ENCODE peak calls at places on chromosome 20, in five cellular contexts. One of them, this sample, is unnamed.
A peak's percentile ranks its signal among the peaks of the same experiment; 100 is the strongest.

GRCh38 chr20:8774412-8774811 is 294.5 kb upstream of the PLCB4 start:
- DNase-seq in HCT116: no peak
- DNase-seq in dorsolateral prefrontal cortex: no peak
- DNase-seq in AG04450: no peak
- DNase-seq in CD8-positive, alpha-beta T cell: no peak
- DNase-seq in this sample: no peak

GRCh38 chr20:17673082-17673481 is 9.0 kb downstream of the RRBP1 start:
- DNase-seq in AG04450: no peak
- DNase-seq in CD8-positive, alpha-beta T cell: no peak
- DNase-seq in dorsolateral prefrontal cortex: no peak
- DNase-seq in HCT116: no peak
- DNase-seq in this sample: no peak

GRCh38 chr20:58982406-58983114 is 1.5 kb downstream of the NELFCD start:
- DNase-seq in CD8-positive, alpha-beta T cell: peak; percentile 54
- DNase-seq in AG04450: no peak
- DNase-seq in HCT116: no peak
- DNase-seq in dorsolateral prefrontal cortex: no peak
- DNase-seq in this sample: no peak

GRCh38 chr20:57351042-57351783 is at the start of gene RAE1:
- DNase-seq in AG04450: peak; percentile 84
- DNase-seq in HCT116: peak; percentile 89
- DNase-seq in dorsolateral prefrontal cortex: peak; percentile 94
- DNase-seq in CD8-positive, alpha-beta T cell: peak; percentile 94
- DNase-seq in this sample: peak; percentile 83

GRCh38 chr20:10005885-10006284 is 28.9 kb upstream of the ANKEF1 start:
- DNase-seq in CD8-positive, alpha-beta T cell: no peak
- DNase-seq in dorsolateral prefrontal cortex: no peak
- DNase-seq in HCT116: no peak
- DNase-seq in AG04450: no peak
- DNase-seq in this sample: no peak

GRCh38 chr20:3678893-3679720 is 2.7 kb downstream of the ADAM33 start:
- DNase-seq in AG04450: no peak
- DNase-seq in HCT116: no peak
- DNase-seq in dorsolateral prefrontal cortex: no peak
- DNase-seq in CD8-positive, alpha-beta T cell: no peak
- DNase-seq in this sample: no peak

GRCh38 chr20:38049800-38050199 is 16.3 kb downstream of the RPRD1B start:
- DNase-seq in dorsolateral prefrontal cortex: no peak
- DNase-seq in HCT116: no peak
- DNase-seq in AG04450: peak; percentile 48
- DNase-seq in CD8-positive, alpha-beta T cell: no peak
- DNase-seq in this sample: peak; percentile 27

GRCh38 chr20:6765469-6766058 is 1.9 kb upstream of the BMP2 start:
- DNase-seq in CD8-positive, alpha-beta T cell: no peak
- DNase-seq in AG04450: peak; percentile 34
- DNase-seq in HCT116: peak; percentile 19
- DNase-seq in dorsolateral prefrontal cortex: no peak
- DNase-seq in this sample: no peak

GRCh38 chr20:20820780-20821495 is 108.5 kb upstream of the RALGAPA2 start:
- DNase-seq in dorsolateral prefrontal cortex: no peak
- DNase-seq in AG04450: no peak
- DNase-seq in CD8-positive, alpha-beta T cell: no peak
- DNase-seq in HCT116: no peak
- DNase-seq in this sample: no peak

GRCh38 chr20:8388707-8389106 is 256.6 kb downstream of the PLCB1 start:
- DNase-seq in dorsolateral prefrontal cortex: no peak
- DNase-seq in AG04450: no peak
- DNase-seq in CD8-positive, alpha-beta T cell: no peak
- DNase-seq in HCT116: no peak
- DNase-seq in this sample: no peak

GRCh38 chr20:38799248-38799647 is 6.2 kb upstream of the PPP1R16B start:
- DNase-seq in HCT116: no peak
- DNase-seq in CD8-positive, alpha-beta T cell: no peak
- DNase-seq in dorsolateral prefrontal cortex: no peak
- DNase-seq in AG04450: no peak
- DNase-seq in this sample: no peak

GRCh38 chr20:33910529-33911327 is 83.0 kb upstream of the RALY start:
- DNase-seq in AG04450: no peak
- DNase-seq in CD8-positive, alpha-beta T cell: no peak
- DNase-seq in HCT116: no peak
- DNase-seq in dorsolateral prefrontal cortex: no peak
- DNase-seq in this sample: no peak

GRCh38 chr20:43457640-43458421 is at the start of gene SRSF6:
- DNase-seq in dorsolateral prefrontal cortex: peak; percentile 97
- DNase-seq in CD8-positive, alpha-beta T cell: peak; percentile 91
- DNase-seq in HCT116: peak; percentile 75
- DNase-seq in AG04450: peak; percentile 70
- DNase-seq in this sample: peak; percentile 49

GRCh38 chr20:9068896-9069663 is at the start of gene PLCB4:
- DNase-seq in AG04450: no peak
- DNase-seq in HCT116: no peak
- DNase-seq in dorsolateral prefrontal cortex: peak; percentile 49
- DNase-seq in CD8-positive, alpha-beta T cell: no peak
- DNase-seq in this sample: no peak

GRCh38 chr20:51767018-51767866 is 948 bp downstream of the ATP9A start:
- DNase-seq in AG04450: no peak
- DNase-seq in HCT116: peak; percentile 85
- DNase-seq in CD8-positive, alpha-beta T cell: peak; percentile 36
- DNase-seq in dorsolateral prefrontal cortex: peak; percentile 87
- DNase-seq in this sample: peak; percentile 58

GRCh38 chr20:33947709-33948295 is 45.9 kb upstream of the RALY start:
- DNase-seq in HCT116: peak; percentile 89
- DNase-seq in CD8-positive, alpha-beta T cell: peak; percentile 41
- DNase-seq in dorsolateral prefrontal cortex: no peak
- DNase-seq in AG04450: no peak
- DNase-seq in this sample: no peak

GRCh38 chr20:48486065-48486464 is 341.7 kb downstream of the PREX1 start:
- DNase-seq in AG04450: no peak
- DNase-seq in dorsolateral prefrontal cortex: no peak
- DNase-seq in CD8-positive, alpha-beta T cell: no peak
- DNase-seq in HCT116: no peak
- DNase-seq in this sample: no peak

GRCh38 chr20:48760403-48760889 is 67.4 kb downstream of the PREX1 start:
- DNase-seq in HCT116: no peak
- DNase-seq in CD8-positive, alpha-beta T cell: peak; percentile 93
- DNase-seq in dorsolateral prefrontal cortex: no peak
- DNase-seq in AG04450: no peak
- DNase-seq in this sample: peak; percentile 20

GRCh38 chr20:59324441-59324840 is 24.0 kb downstream of the EDN3 start:
- DNase-seq in CD8-positive, alpha-beta T cell: no peak
- DNase-seq in AG04450: no peak
- DNase-seq in dorsolateral prefrontal cortex: no peak
- DNase-seq in HCT116: no peak
- DNase-seq in this sample: no peak

GRCh38 chr20:56875052-56875663 is 246.1 kb downstream of the TFAP2C start:
- DNase-seq in HCT116: peak; percentile 10
- DNase-seq in CD8-positive, alpha-beta T cell: no peak
- DNase-seq in dorsolateral prefrontal cortex: no peak
- DNase-seq in AG04450: peak; percentile 3
- DNase-seq in this sample: peak; percentile 80

GRCh38 chr20:61322151-61322860 is 70.2 kb downstream of the CDH4 start:
- DNase-seq in dorsolateral prefrontal cortex: peak; percentile 46
- DNase-seq in AG04450: no peak
- DNase-seq in HCT116: no peak
- DNase-seq in CD8-positive, alpha-beta T cell: no peak
- DNase-seq in this sample: no peak

GRCh38 chr20:62886709-62887058 is 25.1 kb upstream of the TCFL5 start:
- DNase-seq in dorsolateral prefrontal cortex: no peak
- DNase-seq in AG04450: no peak
- DNase-seq in HCT116: no peak
- DNase-seq in CD8-positive, alpha-beta T cell: no peak
- DNase-seq in this sample: no peak
- H3K27ac ChIP-seq in dorsolateral prefrontal cortex: no peak overlapping the region
- H3K27ac ChIP-seq in AG04450: no peak overlapping the region
- H3K27ac ChIP-seq in HCT116: no peak overlapping the region
- H3K27ac ChIP-seq in CD8-positive, alpha-beta T cell: no peak overlapping the region
- H3K27ac ChIP-seq in this sample: no peak overlapping the region

GRCh38 chr20:31595654-31596411 is 9.3 kb upstream of the ID1 start:
- DNase-seq in HCT116: peak; percentile 57
- DNase-seq in AG04450: peak; percentile 68
- DNase-seq in dorsolateral prefrontal cortex: no peak
- DNase-seq in CD8-positive, alpha-beta T cell: no peak
- DNase-seq in this sample: no peak

GRCh38 chr20:31594558-31595379 is 10.3 kb upstream of the ID1 start:
- DNase-seq in dorsolateral prefrontal cortex: no peak
- DNase-seq in CD8-positive, alpha-beta T cell: no peak
- DNase-seq in HCT116: no peak
- DNase-seq in AG04450: no peak
- DNase-seq in this sample: no peak

GRCh38 chr20:31594002-31594557 is 11.0 kb upstream of the ID1 start:
- DNase-seq in HCT116: no peak
- DNase-seq in CD8-positive, alpha-beta T cell: no peak
- DNase-seq in AG04450: no peak
- DNase-seq in dorsolateral prefrontal cortex: no peak
- DNase-seq in this sample: no peak

GRCh38 chr20:31596831-31597482 is 8.1 kb upstream of the ID1 start:
- DNase-seq in AG04450: no peak
- DNase-seq in dorsolateral prefrontal cortex: no peak
- DNase-seq in CD8-positive, alpha-beta T cell: no peak
- DNase-seq in HCT116: no peak
- DNase-seq in this sample: no peak

DNA sequence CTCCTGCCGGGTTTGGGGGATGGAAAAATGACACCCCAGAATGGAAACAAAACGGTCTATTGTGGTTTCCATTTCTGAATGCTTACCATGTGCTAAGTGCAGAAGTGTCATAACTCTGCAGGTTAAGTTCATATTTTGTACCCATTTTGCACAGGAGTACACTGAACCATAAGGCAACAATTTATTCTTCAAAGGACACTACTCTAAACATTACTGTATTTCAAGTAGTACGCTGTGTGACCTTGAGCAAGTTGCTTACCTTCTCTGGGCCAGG is 9.8 kb upstream of the ID1 start:
- DNase-seq in CD8-positive, alpha-beta T cell: no peak
- DNase-seq in dorsolateral prefrontal cortex: no peak
- DNase-seq in AG04450: no peak
- DNase-seq in HCT116: no peak
- DNase-seq in this sample: no peak
- H3K27ac ChIP-seq in CD8-positive, alpha-beta T cell: no peak overlapping the region
- H3K27ac ChIP-seq in dorsolateral prefrontal cortex: no peak overlapping the region
- H3K27ac ChIP-seq in AG04450: peak overlapping the region; percentile 82
- H3K27ac ChIP-seq in HCT116: peak overlapping the region; percentile 98
- H3K27ac ChIP-seq in this sample: peak overlapping the region; percentile 92

DNA sequence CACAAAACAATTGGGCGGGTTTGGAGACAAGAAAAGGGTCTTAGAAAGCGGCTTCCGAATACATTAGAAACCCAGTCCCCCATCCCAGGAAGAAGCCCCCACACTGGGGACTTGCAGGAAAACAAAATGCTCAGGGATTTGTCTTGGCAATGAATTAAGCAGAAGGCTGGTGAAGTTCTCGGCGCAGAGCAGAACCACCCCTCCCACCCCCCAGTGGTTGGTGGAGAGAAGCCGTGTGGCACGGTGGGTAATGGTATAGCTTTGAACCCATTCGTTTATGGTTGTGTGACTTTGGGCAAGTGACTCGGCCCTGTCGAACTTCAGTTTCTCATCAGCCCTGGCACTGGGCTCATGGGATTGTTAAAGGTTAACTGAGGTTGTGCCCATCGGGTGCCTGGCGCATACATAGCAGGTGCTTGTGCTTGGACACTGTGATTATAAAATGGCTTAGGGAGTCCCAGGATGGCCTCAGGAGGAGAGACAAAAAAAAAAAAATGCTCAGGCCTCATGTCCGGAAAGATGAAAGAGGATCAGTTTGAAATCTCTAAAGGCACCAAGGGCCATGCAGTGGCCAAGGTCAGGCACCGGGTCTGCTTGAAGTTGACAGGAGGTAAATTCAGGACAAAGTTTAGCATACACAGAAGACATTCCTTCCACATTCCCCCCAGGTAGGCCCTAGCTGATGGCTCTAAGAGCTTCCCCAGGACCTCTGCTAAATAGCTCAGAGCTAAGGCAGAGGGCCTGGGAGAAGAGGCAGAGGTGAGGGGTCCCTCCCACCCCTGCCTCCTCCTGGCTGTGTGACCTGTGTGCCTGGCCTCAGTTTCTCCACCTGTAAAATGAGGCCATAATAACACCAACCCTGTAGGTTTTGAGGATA is 120.1 kb upstream of the PTPN1 start:
- DNase-seq in CD8-positive, alpha-beta T cell: no peak
- DNase-seq in dorsolateral prefrontal cortex: no peak
- DNase-seq in HCT116: no peak
- DNase-seq in AG04450: no peak
- DNase-seq in this sample: no peak
- H3K27ac ChIP-seq in CD8-positive, alpha-beta T cell: no peak overlapping the region
- H3K27ac ChIP-seq in dorsolateral prefrontal cortex: no peak overlapping the region
- H3K27ac ChIP-seq in HCT116: no peak overlapping the region
- H3K27ac ChIP-seq in AG04450: no peak overlapping the region
- H3K27ac ChIP-seq in this sample: no peak overlapping the region

GRCh38 chr20:36102809-36103596 is 51.5 kb upstream of the EPB41L1 start:
- DNase-seq in AG04450: no peak
- DNase-seq in HCT116: no peak
- DNase-seq in CD8-positive, alpha-beta T cell: no peak
- DNase-seq in dorsolateral prefrontal cortex: no peak
- DNase-seq in this sample: no peak

GRCh38 chr20:36098364-36098763 is 56.2 kb upstream of the EPB41L1 start:
- DNase-seq in CD8-positive, alpha-beta T cell: no peak
- DNase-seq in AG04450: no peak
- DNase-seq in HCT116: no peak
- DNase-seq in dorsolateral prefrontal cortex: no peak
- DNase-seq in this sample: no peak

GRCh38 chr20:36102306-36102705 is 52.2 kb upstream of the EPB41L1 start:
- DNase-seq in CD8-positive, alpha-beta T cell: no peak
- DNase-seq in AG04450: no peak
- DNase-seq in dorsolateral prefrontal cortex: no peak
- DNase-seq in HCT116: no peak
- DNase-seq in this sample: no peak

GRCh38 chr20:36099106-36099505 is 55.4 kb upstream of the EPB41L1 start:
- DNase-seq in HCT116: no peak
- DNase-seq in AG04450: no peak
- DNase-seq in CD8-positive, alpha-beta T cell: no peak
- DNase-seq in dorsolateral prefrontal cortex: no peak
- DNase-seq in this sample: no peak

DNA sequence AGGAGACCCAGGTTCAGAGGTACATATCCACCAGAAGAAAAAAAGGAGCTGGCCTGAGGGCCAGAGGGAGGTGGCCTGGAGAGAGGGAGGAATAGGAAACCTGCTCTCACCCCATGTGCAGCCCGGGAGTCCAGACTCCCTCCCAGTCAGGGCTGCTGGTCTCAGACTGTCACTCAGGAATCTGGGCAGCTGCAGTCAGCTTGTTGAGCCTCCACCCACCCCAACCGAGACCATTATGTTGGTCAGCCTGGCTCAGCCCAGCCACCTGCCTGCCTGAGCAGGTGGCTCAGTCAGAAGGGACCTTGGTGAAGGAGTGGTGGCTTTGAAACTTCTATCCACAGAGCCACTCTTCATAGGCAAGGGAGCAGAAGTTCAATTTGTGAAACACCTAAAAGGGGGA is 53.3 kb upstream of the EPB41L1 start:
- DNase-seq in CD8-positive, alpha-beta T cell: no peak
- DNase-seq in dorsolateral prefrontal cortex: no peak
- DNase-seq in AG04450: no peak
- DNase-seq in HCT116: no peak
- DNase-seq in this sample: no peak
- H3K27ac ChIP-seq in CD8-positive, alpha-beta T cell: no peak overlapping the region
- H3K27ac ChIP-seq in dorsolateral prefrontal cortex: no peak overlapping the region
- H3K27ac ChIP-seq in AG04450: no peak overlapping the region
- H3K27ac ChIP-seq in HCT116: no peak overlapping the region
- H3K27ac ChIP-seq in this sample: no peak overlapping the region